ENCODE peak calls at places on chromosome 19, in ten cellular contexts. M, C, T, Y, R, O, E, I, Z and F are unnamed samples.

GRCh38 chr19:42316223-42317211 is 3.4 kb downstream of the TMEM145 start:
- DNase-seq in M (peak), C (no peak), E (no peak), R (no peak), O (no peak), T (no peak), I (peak), Z (peak), Y (no peak), F (no peak)

GRCh38 chr19:35752746-35753350 is 4.0 kb downstream of the HSPB6 start:
- DNase-seq in T (no peak), C (no peak), I (no peak), Y (no peak), Z (no peak), M (no peak), E (no peak), R (no peak), O (no peak), F (no peak)

GRCh38 chr19:40806385-40807146 is 7.6 kb downstream of the EGLN2 start:
- DNase-seq in I (peak), O (peak), C (peak), Y (peak), Z (peak), M (peak), R (peak), T (peak), E (peak), F (peak)

GRCh38 chr19:45782820-45783785 is 813 bp upstream of the DMPK start:
- DNase-seq in I (no peak), Y (peak), R (no peak), C (peak), O (no peak), Z (peak), M (no peak), E (no peak), T (peak), F (peak)

GRCh38 chr19:4952945-4953344 is 16.0 kb upstream of the KDM4B start:
- DNase-seq in M (no peak), Y (no peak), T (no peak), R (no peak), I (no peak), C (no peak), O (no peak), E (no peak), Z (no peak), F (no peak)

GRCh38 chr19:4014541-4015491 is 7.3 kb downstream of the PIAS4 start:
- DNase-seq in M (no peak), I (peak), T (peak), Y (no peak), E (no peak), C (no peak), Z (no peak), O (no peak), R (peak), F (no peak)

GRCh38 chr19:10104665-10105221 is 1.4 kb upstream of the PPAN start:
- DNase-seq in Y (no peak), I (peak), R (no peak), Z (no peak), O (no peak), C (no peak), T (no peak), E (no peak), M (no peak), F (no peak)

GRCh38 chr19:51799311-51799997 is 4.5 kb downstream of the FPR3 start:
- DNase-seq in Y (no peak), E (peak), I (no peak), M (peak), C (peak), R (no peak), Z (peak), T (peak), O (peak), F (peak)

GRCh38 chr19:57398868-57399267 is 9.2 kb downstream of the ZNF548 start:
- DNase-seq in E (no peak), T (no peak), I (no peak), O (no peak), M (no peak), C (no peak), Y (no peak), R (no peak), Z (no peak), F (no peak)

GRCh38 chr19:58578430-58578925 is 5.3 kb upstream of the MZF1 start:
- DNase-seq in I (no peak), R (no peak), Y (no peak), O (no peak), E (no peak), Z (no peak), C (no peak), T (peak), M (no peak), F (no peak)

GRCh38 chr19:29714953-29715694 is at the start of gene C19orf12:
- DNase-seq in T (peak), Y (peak), I (peak), O (peak), M (peak), E (no peak), Z (peak), R (peak), C (peak), F (peak)

GRCh38 chr19:14381689-14382474 is 638 bp downstream of the ADGRE5 start:
- DNase-seq in C (peak), E (no peak), M (peak), T (peak), O (no peak), R (no peak), Z (peak), I (peak), Y (no peak), F (peak)

GRCh38 chr19:45940515-45940805 is 25.9 kb upstream of the NANOS2 start:
- DNase-seq in E (no peak), T (no peak), O (no peak), I (no peak), Y (no peak), M (no peak), R (no peak), Z (no peak), C (no peak), F (no peak)

GRCh38 chr19:58356236-58356970 is 3.1 kb upstream of the A1BG start:
- DNase-seq in M (peak), T (peak), O (no peak), C (peak), Z (peak), Y (no peak), R (peak), E (no peak), I (no peak), F (peak)

GRCh38 chr19:56377105-56377924 is 16.0 kb downstream of the ZNF582 start:
- DNase-seq in O (no peak), C (no peak), E (no peak), I (no peak), R (peak), M (no peak), Z (peak), Y (no peak), T (no peak), F (no peak)

GRCh38 chr19:32154418-32154817 is 191.0 kb upstream of the ZNF507 start:
- DNase-seq in O (no peak), I (no peak), E (no peak), T (no peak), Z (no peak), M (no peak), Y (no peak), R (no peak), C (no peak), F (no peak)

GRCh38 chr19:41726493-41726892 is 18.1 kb downstream of the CEACAM5 start:
- DNase-seq in Z (no peak), M (no peak), C (no peak), E (no peak), Y (no peak), I (no peak), O (no peak), T (no peak), R (peak), F (no peak)

GRCh38 chr19:35038623-35039512 is 2.7 kb upstream of the HPN start:
- DNase-seq in C (no peak), R (no peak), I (no peak), Z (no peak), Y (no peak), O (no peak), E (no peak), T (no peak), M (no peak), F (no peak)

GRCh38 chr19:35712910-35713845 is 4.6 kb upstream of the KMT2B start:
- DNase-seq in Y (no peak), M (no peak), E (no peak), C (no peak), I (no peak), T (no peak), O (no peak), Z (no peak), R (peak), F (no peak)

GRCh38 chr19:5166262-5166661 is 174.3 kb downstream of the PTPRS start:
- DNase-seq in Z (peak), M (no peak), I (no peak), R (no peak), Y (peak), T (peak), O (no peak), C (peak), E (peak), F (peak)

GRCh38 chr19:43450545-43450997 is 14.8 kb downstream of the LYPD3 start:
- DNase-seq in R (no peak), I (no peak), Z (peak), O (no peak), T (peak), C (peak), E (no peak), M (no peak), Y (no peak), F (peak)

GRCh38 chr19:41431426-41432386 is 4.5 kb upstream of the B3GNT8 start:
- DNase-seq in O (no peak), M (peak), Y (no peak), Z (peak), C (peak), I (no peak), R (peak), T (peak), E (no peak), F (peak)

GRCh38 chr19:45113628-45114027 is 20.6 kb downstream of the PPP1R37 start:
- DNase-seq in I (no peak), Y (no peak), M (no peak), Z (no peak), O (no peak), R (peak), C (no peak), T (no peak), E (no peak), F (no peak)

GRCh38 chr19:17802137-17802858 is 7.4 kb downstream of the B3GNT3 start:
- DNase-seq in O (no peak), R (no peak), C (no peak), T (no peak), Y (no peak), I (no peak), Z (no peak), M (no peak), E (no peak), F (no peak)

GRCh38 chr19:2274937-2275535 is 6.9 kb downstream of the PEAK3 start:
- DNase-seq in C (peak), Z (peak), I (peak), O (peak), T (peak), E (no peak), M (peak), R (peak), Y (peak), F (peak)

GRCh38 chr19:43526884-43527859 is at the start of gene ETHE1:
- DNase-seq in I (peak), C (peak), Z (peak), Y (peak), T (peak), E (no peak), R (peak), M (peak), O (peak), F (peak)

GRCh38 chr19:45607071-45608029 is 5.3 kb upstream of the GPR4 start:
- DNase-seq in M (peak), C (peak), E (peak), Z (peak), Y (peak), O (peak), T (peak), R (peak), I (peak), F (peak)

GRCh38 chr19:47511681-47512080 is 3.2 kb downstream of the NAPA start:
- DNase-seq in I (no peak), E (no peak), Y (no peak), O (peak), M (no peak), R (no peak), Z (peak), C (peak), T (peak), F (peak)

GRCh38 chr19:29380581-29380980 is 145.2 kb upstream of the VSTM2B start:
- DNase-seq in T (no peak), R (no peak), E (no peak), I (no peak), M (peak), C (no peak), Z (no peak), O (peak), Y (no peak), F (no peak)

GRCh38 chr19:4811328-4812131 is 20.0 kb downstream of the TICAM1 start:
- DNase-seq in I (peak), R (peak), O (peak), T (peak), Y (peak), C (peak), E (peak), M (peak), Z (peak), F (peak)

GRCh38 chr19:48913114-48913513 is 13.0 kb downstream of the NUCB1 start:
- DNase-seq in O (no peak), E (no peak), I (peak), M (no peak), R (peak), C (no peak), Y (no peak), T (no peak), Z (no peak), F (no peak)

GRCh38 chr19:10230155-10230903 is 802 bp downstream of the S1PR2 start:
- DNase-seq in R (peak), T (no peak), I (no peak), O (no peak), E (no peak), M (peak), Y (no peak), Z (no peak), C (peak), F (peak)

GRCh38 chr19:42419309-42419708 is 7.9 kb downstream of the LIPE start:
- DNase-seq in Z (no peak), R (no peak), C (no peak), M (no peak), T (no peak), O (no peak), Y (no peak), I (no peak), E (no peak), F (no peak)

GRCh38 chr19:8457209-8457608 is 12.4 kb downstream of the HNRNPM start:
- DNase-seq in Z (no peak), I (no peak), Y (no peak), E (no peak), R (no peak), C (no peak), M (no peak), T (no peak), O (no peak), F (no peak)

GRCh38 chr19:8457802-8458201 is 13.0 kb downstream of the HNRNPM start:
- DNase-seq in C (no peak), M (no peak), R (no peak), E (no peak), I (no peak), Y (no peak), T (no peak), Z (no peak), O (no peak), F (no peak)

GRCh38 chr19:8454218-8454617 is 9.4 kb downstream of the HNRNPM start:
- DNase-seq in R (no peak), O (no peak), Y (no peak), M (no peak), Z (no peak), T (no peak), C (no peak), I (no peak), E (no peak), F (no peak)

GRCh38 chr19:8455018-8455417 is 10.2 kb downstream of the HNRNPM start:
- DNase-seq in Z (no peak), C (no peak), E (no peak), T (no peak), O (no peak), I (no peak), M (no peak), R (no peak), Y (no peak), F (no peak)

GRCh38 chr19:8456064-8456463 is 11.3 kb downstream of the HNRNPM start:
- DNase-seq in E (no peak), R (peak), C (no peak), I (no peak), Z (no peak), T (no peak), Y (peak), O (no peak), M (no peak), F (no peak)
- TF ChIP-seq CTCF in E (peak), R (peak), C (peak), I (peak), Z (peak), T (peak), Y (no peak), O (no peak), M (peak), F (peak)

GRCh38 chr19:39435499-39436349 is at the start of gene RPS16:
- DNase-seq in I (peak), Z (peak), E (peak), R (peak), M (peak), O (peak), Y (peak), C (peak), T (peak), F (peak)

GRCh38 chr19:39436350-39436716 is 584 bp upstream of the RPS16 start:
- DNase-seq in M (no peak), Z (no peak), E (no peak), Y (no peak), T (no peak), O (no peak), I (no peak), R (peak), C (no peak), F (no peak)

GRCh38 chr19:39433480-39434079 is 2.2 kb downstream of the RPS16 start:
- DNase-seq in I (no peak), C (no peak), Y (no peak), O (no peak), M (no peak), Z (no peak), E (no peak), T (no peak), R (no peak), F (no peak)

GRCh38 chr19:39432677-39433025 is 3.1 kb downstream of the RPS16 start:
- DNase-seq in Z (no peak), Y (no peak), O (no peak), R (no peak), I (no peak), M (no peak), C (no peak), E (no peak), T (no peak), F (no peak)

DNA sequence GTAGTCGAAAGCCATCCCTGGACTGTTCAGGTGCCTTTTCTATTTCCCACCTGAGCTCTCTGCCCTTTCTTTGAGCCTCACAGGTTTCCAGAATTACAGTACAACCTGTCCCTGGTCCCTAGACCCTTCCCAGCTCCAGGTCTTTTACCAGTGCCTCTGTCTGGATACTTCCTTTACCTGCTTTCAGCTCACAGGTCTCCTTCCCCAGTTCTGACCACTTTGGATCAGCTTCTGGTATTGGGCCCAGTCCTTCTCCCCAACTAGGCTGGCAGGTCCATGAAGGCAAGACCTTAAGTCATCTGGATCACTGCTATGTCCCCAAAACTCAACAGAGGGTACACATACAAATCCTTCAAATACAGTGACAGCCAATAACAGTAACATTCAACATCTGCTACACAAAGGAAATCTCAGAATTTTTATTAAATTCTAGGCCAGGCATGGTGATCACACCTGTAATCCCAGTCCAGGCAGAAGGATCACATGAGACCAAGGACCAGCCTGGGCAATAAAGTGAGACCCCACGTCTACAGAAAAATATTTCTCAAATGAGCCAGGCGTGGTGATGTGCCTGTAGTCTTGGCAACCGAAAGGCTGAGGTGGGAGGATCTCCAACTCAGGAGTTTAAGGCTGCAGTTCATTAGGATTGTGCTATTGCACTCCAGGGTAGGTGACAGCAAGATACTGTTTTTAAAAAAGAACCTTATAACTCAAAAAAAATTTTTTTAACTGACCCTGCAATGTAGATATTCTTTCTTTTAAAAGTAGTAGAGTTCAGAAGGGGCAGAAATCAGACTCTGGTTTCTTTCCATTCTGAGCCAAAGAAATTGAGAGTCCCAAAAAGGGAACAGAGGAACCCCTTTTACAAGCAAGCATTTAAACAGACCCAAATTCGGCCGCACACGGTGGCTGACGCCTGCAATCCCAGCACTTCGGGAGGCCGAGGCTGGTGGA is 1.3 kb downstream of the RPS16 start:
- DNase-seq in T (no peak), C (no peak), E (no peak), O (no peak), R (no peak), I (peak), M (no peak), Y (no peak), Z (peak), F (no peak)
- H3K4me3 ChIP-seq in T (peak), C (peak), E (peak), O (peak), R (peak), I (peak), M (peak), Y (peak), Z (peak), F (peak)

GRCh38 chr19:13033244-13033643 is 38.0 kb downstream of the NFIX start:
- DNase-seq in C (no peak), T (no peak), Z (no peak), E (no peak), R (no peak), O (no peak), I (peak), Y (no peak), M (no peak), F (peak)
- TF ChIP-seq CTCF in C (peak), T (no peak), Z (no peak), E (peak), R (peak), O (peak), I (peak), Y (no peak), M (no peak), F (peak)

DNA sequence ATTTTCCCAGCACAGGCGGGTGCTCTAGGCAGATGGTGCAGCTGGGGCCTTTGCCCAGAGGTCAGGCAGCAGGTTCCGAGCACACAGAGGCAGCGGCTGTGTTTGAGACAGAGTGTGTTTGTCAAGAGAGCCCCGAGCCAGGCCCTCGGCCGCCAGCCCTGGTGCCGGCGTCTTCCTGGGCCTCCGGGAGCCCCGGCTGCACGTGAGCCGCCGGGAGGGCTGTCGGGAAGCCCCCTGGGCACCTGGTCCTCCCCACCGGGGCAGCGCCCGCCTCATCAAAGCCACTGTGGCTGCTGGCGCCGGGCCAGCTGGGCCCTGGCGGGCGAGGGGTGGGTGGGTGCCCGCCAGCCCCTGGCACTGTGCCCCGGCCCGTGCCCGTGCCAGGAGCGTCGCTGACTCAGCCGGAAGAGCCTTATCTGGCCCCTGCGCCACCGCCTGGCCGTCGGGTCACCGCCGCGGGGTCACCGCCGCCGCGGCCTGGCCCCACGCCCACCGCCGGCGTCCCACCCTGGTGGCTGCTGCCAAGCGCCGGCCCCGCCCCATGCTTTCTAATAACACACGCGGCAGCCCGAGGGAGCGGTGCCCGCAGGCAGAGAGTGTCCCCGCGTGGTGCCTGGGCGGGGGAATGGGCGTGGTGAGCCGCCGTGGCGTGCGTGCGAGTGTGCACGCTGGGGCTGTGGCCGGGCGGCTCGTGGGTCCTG is 14.9 kb downstream of the ARID3A start:
- DNase-seq in Y (no peak), R (no peak), Z (no peak), M (peak), O (peak), I (no peak), T (peak), C (no peak), E (no peak), F (no peak)
- H3K4me3 ChIP-seq in Y (peak), R (no peak), Z (no peak), M (peak), O (peak), I (no peak), T (peak), C (no peak), E (no peak), F (no peak)

GRCh38 chr19:38592940-38593339 is 24.8 kb downstream of the MAP4K1 start:
- DNase-seq in I (no peak), T (no peak), R (peak), M (no peak), C (no peak), Z (no peak), O (no peak), Y (no peak), E (no peak), F (no peak)
- TF ChIP-seq CTCF in I (no peak), T (no peak), R (peak), M (no peak), C (no peak), Z (no peak), O (no peak), Y (no peak), E (no peak), F (no peak)